ENCODE peak calls at places on chromosomes 11 and 22, in five cellular contexts. L, C, W, N and X are unnamed samples.

GRCh38 chr22:29151316-29151715 is 54.4 kb upstream of the EMID1 start:
- DNase-seq in L (no peak), C (no peak), W (no peak), N (no peak), X (no peak)

GRCh38 chr11:45056529-45056928 is 89.9 kb upstream of the PRDM11 start:
- DNase-seq in N (no peak), C (no peak), L (no peak), W (no peak), X (no peak)

GRCh38 chr11:117565709-117566108 is 231.3 kb downstream of the DSCAML1 start:
- DNase-seq in C (no peak), W (no peak), L (no peak), N (no peak), X (no peak)

GRCh38 chr11:70378506-70379134 is 19.7 kb upstream of the CTTN start:
- DNase-seq in W (no peak), L (no peak), C (no peak), N (no peak), X (no peak)

GRCh38 chr11:130817608-130817944 is 98.7 kb downstream of the SNX19 start:
- DNase-seq in C (peak), L (peak), N (no peak), W (no peak), X (peak)

GRCh38 chr22:20571531-20572007 is 64.2 kb downstream of the MED15 start:
- DNase-seq in C (peak), L (peak), W (peak), N (no peak), X (no peak)

GRCh38 chr11:12693485-12694181 is 19.4 kb downstream of the TEAD1 start:
- DNase-seq in C (peak), L (peak), N (peak), W (peak), X (peak)

GRCh38 chr11:46952553-46952952 is 16.0 kb downstream of the CSTPP1 start:
- DNase-seq in L (no peak), N (no peak), C (no peak), W (no peak), X (no peak)

GRCh38 chr11:118001494-118001971 is 15.3 kb downstream of the IL10RA start:
- DNase-seq in L (no peak), C (no peak), W (no peak), N (no peak), X (no peak)

GRCh38 chr22:50396751-50397370 is 53.7 kb downstream of the PPP6R2 start:
- DNase-seq in C (no peak), W (no peak), N (no peak), L (no peak), X (no peak)

GRCh38 chr11:125270711-125271110 is 106.2 kb downstream of the PKNOX2 start:
- DNase-seq in L (no peak), W (no peak), N (no peak), C (no peak), X (no peak)

GRCh38 chr11:75195164-75195962 is 44.5 kb downstream of the SLCO2B1 start:
- DNase-seq in L (no peak), W (peak), N (no peak), C (no peak), X (no peak)

GRCh38 chr11:68806931-68807844 is 34.5 kb downstream of the CPT1A start:
- DNase-seq in C (peak), W (no peak), L (no peak), N (no peak), X (peak)

GRCh38 chr11:68812526-68812925 is 29.2 kb downstream of the CPT1A start:
- DNase-seq in W (peak), N (no peak), L (no peak), C (peak), X (no peak)

GRCh38 chr11:68808787-68809186 is 32.9 kb downstream of the CPT1A start:
- DNase-seq in L (no peak), W (no peak), C (no peak), N (no peak), X (no peak)

GRCh38 chr11:68810164-68810563 is 31.6 kb downstream of the CPT1A start:
- DNase-seq in C (no peak), W (peak), L (no peak), N (no peak), X (no peak)

GRCh38 chr11:68809506-68809905 is 32.2 kb downstream of the CPT1A start:
- DNase-seq in W (no peak), C (no peak), N (no peak), L (no peak), X (no peak)
- TF ChIP-seq CTCF in W (no peak), C (no peak), N (no peak), L (no peak), X (no peak)

GRCh38 chr11:128988224-128988970 is 45.7 kb upstream of the TP53AIP1 start:
- DNase-seq in L (no peak), W (no peak), C (no peak), N (no peak), X (no peak)
- TF ChIP-seq CTCF in L (no peak), W (no peak), C (no peak), N (no peak), X (no peak)

DNA sequence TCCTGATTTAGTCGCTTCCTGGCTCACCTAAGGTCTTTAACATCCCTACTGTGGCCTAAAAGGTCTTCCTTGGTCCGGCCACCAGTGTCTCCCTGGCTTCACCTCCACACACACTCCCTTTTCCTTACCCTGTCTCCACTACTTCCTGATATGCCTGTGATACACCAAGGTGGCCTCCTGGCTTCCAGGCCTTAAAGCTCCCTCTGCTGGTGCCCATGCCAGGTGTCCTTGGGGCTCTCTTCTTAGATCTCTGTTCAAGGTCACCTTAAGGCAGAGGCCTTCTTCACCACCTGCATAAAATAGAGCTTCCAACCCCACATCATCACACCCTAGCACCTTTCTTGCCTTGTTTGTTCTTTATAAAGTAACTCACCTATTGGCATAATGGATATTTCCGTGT is 787.7 kb downstream of the NTM start:
- DNase-seq in L (peak), W (no peak), C (peak), N (no peak), X (peak)
- TF ChIP-seq CTCF in L (no peak), W (no peak), C (peak), N (peak), X (peak)

GRCh38 chr22:45344339-45344738 is 34.6 kb downstream of the FAM118A start:
- DNase-seq in L (no peak), W (no peak), C (no peak), N (no peak), X (no peak)
- TF ChIP-seq CTCF in L (no peak), W (no peak), C (no peak), N (no peak), X (no peak)

DNA sequence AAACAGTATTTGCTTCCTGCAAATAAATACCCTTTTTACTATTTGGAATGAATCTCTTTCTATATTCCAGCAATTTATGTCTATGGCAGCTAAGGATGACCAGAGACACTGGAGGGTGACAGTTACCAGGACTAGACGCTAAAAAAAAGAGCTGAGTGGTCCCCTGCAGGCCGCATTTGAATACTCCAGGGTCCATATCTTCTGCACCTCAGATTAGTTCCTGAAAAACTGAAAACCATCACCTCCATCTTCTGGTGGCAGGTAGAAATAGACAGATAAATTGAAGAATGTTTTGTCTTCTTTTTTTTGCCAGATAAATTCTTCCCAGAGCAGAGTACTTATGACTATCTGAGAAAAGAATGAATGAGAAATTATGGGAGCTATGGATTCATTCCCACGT is 145.6 kb downstream of the CSNK2A3 start:
- DNase-seq in N (no peak), C (no peak), L (no peak), W (no peak), X (no peak)
- TF ChIP-seq CTCF in N (no peak), C (no peak), L (no peak), W (no peak), X (no peak)

DNA sequence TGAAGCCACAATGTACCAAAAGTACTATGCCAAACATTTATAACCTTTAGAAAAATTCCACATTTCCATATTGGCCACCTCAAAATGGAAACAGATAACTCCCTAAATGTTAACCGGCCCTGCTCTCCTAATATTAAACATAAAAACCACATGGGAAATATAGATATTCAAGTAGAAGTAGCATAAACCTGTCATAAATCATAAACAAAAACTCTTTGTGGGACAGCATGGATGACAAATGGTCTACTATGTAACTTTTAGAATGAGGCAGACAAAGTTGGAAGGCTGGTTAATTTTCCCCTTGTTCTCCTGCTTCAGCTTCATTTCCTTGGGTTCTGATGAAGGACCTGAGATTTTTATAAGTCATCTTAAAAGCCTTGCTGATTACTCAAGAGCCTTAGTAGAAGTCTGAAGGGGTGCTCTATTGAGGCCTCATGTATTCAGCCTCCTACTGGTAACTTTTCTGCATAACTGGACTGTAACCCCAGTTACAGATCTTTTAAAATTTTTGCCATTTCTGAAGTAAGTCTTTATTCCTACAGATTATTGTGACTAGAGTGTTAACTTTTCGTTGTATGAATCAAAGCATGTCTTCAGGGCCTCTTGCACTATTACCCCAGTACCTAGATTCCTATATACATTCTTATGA is 116.4 kb downstream of the STIM1 start:
- DNase-seq in C (peak), N (no peak), W (no peak), L (no peak), X (peak)
- TF ChIP-seq CTCF in C (peak), N (no peak), W (no peak), L (no peak), X (peak)

GRCh38 chr11:90392692-90393091 is 169.8 kb upstream of the CHORDC1 start:
- DNase-seq in W (no peak), N (no peak), C (no peak), L (no peak), X (no peak)
- TF ChIP-seq CTCF in W (no peak), N (no peak), C (no peak), L (no peak), X (no peak)

GRCh38 chr11:2401436-2401984 is 960 bp downstream of the TSSC4 start:
- DNase-seq in C (no peak), L (no peak), N (no peak), W (no peak), X (no peak)
- TF ChIP-seq CTCF in C (no peak), L (no peak), N (no peak), W (no peak), X (peak)

GRCh38 chr11:72352859-72353551 is 81.3 kb downstream of the CLPB start:
- DNase-seq in L (no peak), N (peak), W (no peak), C (peak), X (peak)
- TF ChIP-seq CTCF in L (no peak), N (peak), W (no peak), C (peak), X (peak)

DNA sequence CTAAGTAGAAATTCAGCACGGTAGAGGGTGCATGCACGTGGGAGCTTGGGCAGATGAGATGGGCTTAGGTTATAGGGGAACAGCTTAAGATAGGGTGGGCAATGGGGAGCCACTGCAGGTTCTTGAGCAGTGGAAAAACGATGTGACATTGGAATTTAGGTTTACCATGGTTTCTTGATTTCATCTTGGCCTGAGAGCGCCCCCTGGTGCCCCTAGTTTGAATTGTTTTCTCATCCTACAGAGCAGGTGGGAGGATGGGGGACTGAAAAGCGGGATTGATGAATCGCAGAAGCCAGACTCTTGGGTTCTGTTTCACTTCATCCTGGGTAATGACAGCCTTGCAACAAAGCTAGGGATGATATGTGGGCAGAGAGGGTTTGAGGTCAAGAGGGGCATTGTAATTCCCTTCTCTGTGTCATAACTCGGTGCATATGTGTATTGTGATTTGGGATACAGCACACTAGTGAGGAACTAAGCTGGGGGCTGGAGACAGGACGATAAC is 6.7 kb upstream of the MCAM start:
- DNase-seq in N (peak), L (peak), C (peak), W (peak), X (peak)
- TF ChIP-seq CTCF in N (peak), L (peak), C (peak), W (peak), X (peak)